ENCODE peak calls at places on chromosome 9, in seven cellular contexts. X is skeletal muscle cell, M is fibroblast of lung, Q is upper lobe of right lung, W is choroid plexus epithelial cell, O is ELF-1, S is NCI-H460. A is an unnamed sample.

GRCh38 chr9:89929721-89930480 is 325.1 kb downstream of the GADD45G start:
- DNase-seq in S (no peak), Q (no peak), M (peak), X (no peak), O (no peak), W (no peak), A (no peak)

GRCh38 chr9:97398999-97399758 is 12.7 kb upstream of the TDRD7 start:
- DNase-seq in X (peak), Q (peak), S (peak), M (peak), W (peak), O (peak), A (peak)

GRCh38 chr9:12972608-12973589 is 198.1 kb downstream of the LURAP1L start:
- DNase-seq in M (peak), S (no peak), X (no peak), O (peak), W (no peak), Q (no peak), A (no peak)

GRCh38 chr9:86721843-86722705 is 225.2 kb downstream of the GAS1 start:
- DNase-seq in M (peak), X (peak), S (no peak), W (peak), Q (no peak), O (peak), A (peak)

GRCh38 chr9:37622462-37622861 is 28.3 kb upstream of the FRMPD1 start:
- DNase-seq in W (no peak), O (no peak), Q (no peak), S (no peak), X (no peak), M (no peak), A (peak)

GRCh38 chr9:105359899-105360298 is 87.9 kb upstream of the FSD1L start:
- DNase-seq in S (no peak), X (peak), O (no peak), W (peak), Q (no peak), M (peak), A (no peak)

GRCh38 chr9:137606005-137606601 is 617 bp downstream of the ARRDC1 start:
- DNase-seq in W (no peak), O (peak), S (no peak), M (no peak), X (no peak), Q (peak), A (no peak)

GRCh38 chr9:134099123-134099761 is 31.4 kb upstream of the BRD3 start:
- DNase-seq in S (peak), M (peak), Q (peak), O (peak), W (peak), X (no peak), A (no peak)

GRCh38 chr9:6852243-6852963 is 94.6 kb downstream of the KDM4C start:
- DNase-seq in S (no peak), M (peak), X (peak), Q (no peak), W (peak), O (no peak), A (peak)

GRCh38 chr9:19074229-19074628 is 25.0 kb downstream of the RRAGA start:
- DNase-seq in M (no peak), X (no peak), W (no peak), S (no peak), O (no peak), Q (no peak), A (no peak)

GRCh38 chr9:96141666-96142065 is 160.3 kb downstream of the HSD17B3 start:
- DNase-seq in Q (no peak), O (no peak), W (no peak), X (no peak), M (no peak), S (no peak), A (peak)

GRCh38 chr9:112793213-112793810 is 42.8 kb downstream of the SNX30 start:
- DNase-seq in O (peak), W (peak), Q (peak), M (peak), S (peak), X (no peak), A (peak)

GRCh38 chr9:112535811-112536210 is 49.2 kb downstream of the KIAA1958 start:
- DNase-seq in W (peak), S (no peak), Q (no peak), M (peak), O (no peak), X (no peak), A (peak)

GRCh38 chr9:100324594-100325200 is 28.0 kb downstream of the TEX10 start:
- DNase-seq in Q (no peak), S (peak), M (peak), O (no peak), W (peak), X (peak), A (peak)

GRCh38 chr9:76605271-76605670 is 146.3 kb downstream of the GCNT1 start:
- DNase-seq in M (no peak), S (no peak), Q (no peak), W (no peak), O (no peak), X (no peak), A (no peak)

GRCh38 chr9:5455181-5455580 is 4.8 kb downstream of the CD274 start:
- DNase-seq in W (peak), Q (no peak), M (peak), S (peak), O (no peak), X (no peak), A (no peak)

GRCh38 chr9:4620046-4620765 is 41.9 kb upstream of the PLPP6 start:
- DNase-seq in Q (no peak), S (no peak), M (no peak), X (no peak), O (peak), W (no peak), A (no peak)

GRCh38 chr9:121372563-121373400 is 2.7 kb upstream of the STOM start:
- DNase-seq in X (peak), M (peak), W (peak), Q (no peak), S (no peak), O (no peak), A (peak)

GRCh38 chr9:91192785-91193657 is 168.7 kb downstream of the AUH start:
- DNase-seq in W (peak), M (peak), O (peak), S (peak), X (peak), Q (peak), A (peak)

GRCh38 chr9:38127271-38127839 is 58.3 kb upstream of the SHB start:
- DNase-seq in S (no peak), O (no peak), W (peak), X (no peak), Q (no peak), M (no peak), A (no peak)

GRCh38 chr9:33506626-33507370 is 17.3 kb upstream of the ANKRD18B start:
- DNase-seq in M (peak), Q (no peak), O (peak), W (peak), X (peak), S (no peak), A (peak)

A was measured in fibroblast of gingiva.